ENCODE peak calls at places on chromosomes 5 and 9, in ten cellular contexts. One of them, this sample, is unnamed.

GRCh38 chr9:13569706-13570423 is 290.4 kb upstream of the MPDZ start:
- DNase-seq in cardiac muscle cell: peak
- DNase-seq in AG10803: peak
- DNase-seq in small intestine: no peak
- DNase-seq in thoracic aorta: no peak
- DNase-seq in PC-9: no peak
- DNase-seq in heart right ventricle: no peak
- DNase-seq in prostate gland: no peak
- DNase-seq in pancreas: no peak
- DNase-seq in astrocyte: peak
- DNase-seq in this sample: no peak

GRCh38 chr9:87596862-87597261 is 99.2 kb downstream of the DAPK1 start:
- DNase-seq in cardiac muscle cell: peak
- DNase-seq in AG10803: peak
- DNase-seq in small intestine: no peak
- DNase-seq in thoracic aorta: no peak
- DNase-seq in PC-9: no peak
- DNase-seq in heart right ventricle: peak
- DNase-seq in prostate gland: no peak
- DNase-seq in pancreas: peak
- DNase-seq in astrocyte: no peak
- DNase-seq in this sample: peak

GRCh38 chr9:84296146-84296843 is 44.3 kb downstream of the SLC28A3 start:
- DNase-seq in cardiac muscle cell: peak
- DNase-seq in AG10803: peak
- DNase-seq in small intestine: no peak
- DNase-seq in thoracic aorta: no peak
- DNase-seq in PC-9: no peak
- DNase-seq in heart right ventricle: no peak
- DNase-seq in prostate gland: no peak
- DNase-seq in pancreas: no peak
- DNase-seq in astrocyte: peak
- DNase-seq in this sample: no peak

GRCh38 chr5:76571595-76571994 is 51.6 kb downstream of the F2RL2 start:
- DNase-seq in cardiac muscle cell: no peak
- DNase-seq in AG10803: no peak
- DNase-seq in small intestine: no peak
- DNase-seq in thoracic aorta: no peak
- DNase-seq in PC-9: no peak
- DNase-seq in heart right ventricle: no peak
- DNase-seq in prostate gland: no peak
- DNase-seq in pancreas: no peak
- DNase-seq in astrocyte: no peak
- DNase-seq in this sample: no peak

GRCh38 chr9:72467766-72468738 is 53.4 kb upstream of the TMC1 start:
- DNase-seq in cardiac muscle cell: peak
- DNase-seq in AG10803: no peak
- DNase-seq in small intestine: no peak
- DNase-seq in thoracic aorta: no peak
- DNase-seq in PC-9: no peak
- DNase-seq in heart right ventricle: no peak
- DNase-seq in prostate gland: no peak
- DNase-seq in pancreas: no peak
- DNase-seq in astrocyte: peak
- DNase-seq in this sample: no peak

GRCh38 chr5:75603421-75603820 is 7.8 kb upstream of the ANKDD1B start:
- DNase-seq in cardiac muscle cell: peak
- DNase-seq in AG10803: peak
- DNase-seq in small intestine: no peak
- DNase-seq in thoracic aorta: no peak
- DNase-seq in PC-9: no peak
- DNase-seq in heart right ventricle: no peak
- DNase-seq in prostate gland: no peak
- DNase-seq in pancreas: no peak
- DNase-seq in astrocyte: peak
- DNase-seq in this sample: no peak

GRCh38 chr5:72434056-72434780 is 73.0 kb downstream of the ZNF366 start:
- DNase-seq in cardiac muscle cell: no peak
- DNase-seq in AG10803: no peak
- DNase-seq in small intestine: no peak
- DNase-seq in thoracic aorta: no peak
- DNase-seq in PC-9: no peak
- DNase-seq in heart right ventricle: no peak
- DNase-seq in prostate gland: no peak
- DNase-seq in pancreas: no peak
- DNase-seq in astrocyte: no peak
- DNase-seq in this sample: no peak

GRCh38 chr5:136425914-136426313 is 60.6 kb upstream of the TRPC7 start:
- DNase-seq in cardiac muscle cell: no peak
- DNase-seq in AG10803: no peak
- DNase-seq in small intestine: no peak
- DNase-seq in thoracic aorta: no peak
- DNase-seq in PC-9: no peak
- DNase-seq in heart right ventricle: no peak
- DNase-seq in prostate gland: no peak
- DNase-seq in pancreas: no peak
- DNase-seq in astrocyte: no peak
- DNase-seq in this sample: no peak

DNA sequence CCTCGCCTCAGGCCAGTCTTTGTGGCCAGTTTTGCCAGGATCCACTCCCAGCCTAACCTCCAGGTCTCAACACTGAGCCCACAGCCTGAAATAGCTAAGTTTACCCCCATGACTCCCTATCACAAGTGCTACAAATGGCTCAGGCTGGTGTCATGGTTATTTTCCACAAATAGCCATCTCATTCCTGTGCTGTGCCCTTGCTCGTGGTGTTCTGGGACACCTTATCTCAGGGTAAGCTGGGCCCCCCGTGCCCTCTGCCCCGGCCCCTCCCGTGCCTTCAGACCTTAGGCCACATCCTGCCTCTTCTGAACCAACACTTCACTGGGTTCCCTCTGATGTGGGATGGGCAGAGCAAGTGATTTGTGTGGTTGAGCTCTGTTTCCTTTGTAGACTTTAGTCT is 84.8 kb upstream of the CTNNA1 start:
- DNase-seq in cardiac muscle cell: no peak
- DNase-seq in AG10803: no peak
- DNase-seq in small intestine: peak
- DNase-seq in thoracic aorta: no peak
- DNase-seq in PC-9: no peak
- DNase-seq in heart right ventricle: peak
- DNase-seq in prostate gland: no peak
- DNase-seq in pancreas: no peak
- DNase-seq in astrocyte: no peak
- DNase-seq in this sample: peak
- H3K4me3 ChIP-seq in cardiac muscle cell: no peak
- H3K4me3 ChIP-seq in AG10803: no peak
- H3K4me3 ChIP-seq in small intestine: no peak
- H3K4me3 ChIP-seq in thoracic aorta: no peak
- H3K4me3 ChIP-seq in PC-9: no peak
- H3K4me3 ChIP-seq in heart right ventricle: no peak
- H3K4me3 ChIP-seq in prostate gland: no peak
- H3K4me3 ChIP-seq in pancreas: no peak
- H3K4me3 ChIP-seq in astrocyte: no peak
- H3K4me3 ChIP-seq in this sample: no peak

GRCh38 chr9:88992556-88992955 is 1.3 kb downstream of the S1PR3 start:
- DNase-seq in cardiac muscle cell: no peak
- DNase-seq in AG10803: no peak
- DNase-seq in small intestine: no peak
- DNase-seq in thoracic aorta: no peak
- DNase-seq in PC-9: no peak
- DNase-seq in heart right ventricle: no peak
- DNase-seq in prostate gland: no peak
- DNase-seq in pancreas: no peak
- DNase-seq in astrocyte: no peak
- DNase-seq in this sample: no peak

GRCh38 chr9:88988796-88989641 is 2.2 kb upstream of the S1PR3 start:
- DNase-seq in cardiac muscle cell: peak
- DNase-seq in AG10803: peak
- DNase-seq in small intestine: no peak
- DNase-seq in thoracic aorta: no peak
- DNase-seq in PC-9: peak
- DNase-seq in heart right ventricle: no peak
- DNase-seq in prostate gland: no peak
- DNase-seq in pancreas: no peak
- DNase-seq in astrocyte: no peak
- DNase-seq in this sample: no peak

GRCh38 chr9:88991066-88992030 is at the start of gene S1PR3:
- DNase-seq in cardiac muscle cell: peak
- DNase-seq in AG10803: peak
- DNase-seq in small intestine: peak
- DNase-seq in thoracic aorta: no peak
- DNase-seq in PC-9: no peak
- DNase-seq in heart right ventricle: peak
- DNase-seq in prostate gland: peak
- DNase-seq in pancreas: peak
- DNase-seq in astrocyte: no peak
- DNase-seq in this sample: peak

GRCh38 chr9:88989961-88990570 is 1.2 kb upstream of the S1PR3 start:
- DNase-seq in cardiac muscle cell: no peak
- DNase-seq in AG10803: no peak
- DNase-seq in small intestine: no peak
- DNase-seq in thoracic aorta: no peak
- DNase-seq in PC-9: no peak
- DNase-seq in heart right ventricle: no peak
- DNase-seq in prostate gland: no peak
- DNase-seq in pancreas: no peak
- DNase-seq in astrocyte: no peak
- DNase-seq in this sample: no peak

DNA sequence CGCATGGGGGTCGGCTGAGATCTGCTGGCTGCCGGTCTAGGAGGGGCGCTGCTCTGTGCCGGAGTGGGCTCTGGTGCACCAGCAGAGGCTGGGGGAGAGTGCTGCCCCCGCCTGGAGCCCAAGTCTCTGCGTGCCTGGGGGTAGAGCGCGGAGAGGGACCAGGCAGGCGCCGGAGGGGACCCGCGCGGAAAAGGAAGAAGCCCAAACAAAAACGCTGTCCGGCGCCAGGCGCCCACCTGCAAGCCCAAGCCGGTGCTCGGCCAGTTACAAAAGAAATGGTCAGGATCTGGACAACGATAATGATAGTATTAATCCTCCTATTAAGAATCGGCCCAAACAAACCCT is 575 bp upstream of the S1PR3 start:
- DNase-seq in cardiac muscle cell: no peak
- DNase-seq in AG10803: no peak
- DNase-seq in small intestine: no peak
- DNase-seq in thoracic aorta: no peak
- DNase-seq in PC-9: no peak
- DNase-seq in heart right ventricle: peak
- DNase-seq in prostate gland: no peak
- DNase-seq in pancreas: no peak
- DNase-seq in astrocyte: no peak
- DNase-seq in this sample: no peak
- H3K4me3 ChIP-seq in cardiac muscle cell: peak
- H3K4me3 ChIP-seq in AG10803: peak
- H3K4me3 ChIP-seq in small intestine: no peak
- H3K4me3 ChIP-seq in thoracic aorta: peak
- H3K4me3 ChIP-seq in PC-9: peak
- H3K4me3 ChIP-seq in heart right ventricle: peak
- H3K4me3 ChIP-seq in prostate gland: peak
- H3K4me3 ChIP-seq in pancreas: peak
- H3K4me3 ChIP-seq in astrocyte: peak
- H3K4me3 ChIP-seq in this sample: peak

GRCh38 chr5:141681295-141681694 is 735 bp downstream of the ARAP3 start:
- DNase-seq in cardiac muscle cell: no peak
- DNase-seq in AG10803: no peak
- DNase-seq in small intestine: no peak
- DNase-seq in thoracic aorta: no peak
- DNase-seq in PC-9: no peak
- DNase-seq in heart right ventricle: no peak
- DNase-seq in prostate gland: no peak
- DNase-seq in pancreas: no peak
- DNase-seq in astrocyte: no peak
- DNase-seq in this sample: no peak

GRCh38 chr5:141683596-141684161 is 1.6 kb upstream of the ARAP3 start:
- DNase-seq in cardiac muscle cell: no peak
- DNase-seq in AG10803: no peak
- DNase-seq in small intestine: no peak
- DNase-seq in thoracic aorta: no peak
- DNase-seq in PC-9: peak
- DNase-seq in heart right ventricle: no peak
- DNase-seq in prostate gland: no peak
- DNase-seq in pancreas: no peak
- DNase-seq in astrocyte: no peak
- DNase-seq in this sample: no peak

GRCh38 chr5:141681695-141682641 is at the start of gene ARAP3:
- DNase-seq in cardiac muscle cell: peak
- DNase-seq in AG10803: peak
- DNase-seq in small intestine: peak
- DNase-seq in thoracic aorta: peak
- DNase-seq in PC-9: peak
- DNase-seq in heart right ventricle: peak
- DNase-seq in prostate gland: peak
- DNase-seq in pancreas: peak
- DNase-seq in astrocyte: peak
- DNase-seq in this sample: peak

GRCh38 chr5:141680178-141680577 is 1.9 kb downstream of the ARAP3 start:
- DNase-seq in cardiac muscle cell: no peak
- DNase-seq in AG10803: no peak
- DNase-seq in small intestine: no peak
- DNase-seq in thoracic aorta: no peak
- DNase-seq in PC-9: no peak
- DNase-seq in heart right ventricle: no peak
- DNase-seq in prostate gland: no peak
- DNase-seq in pancreas: no peak
- DNase-seq in astrocyte: no peak
- DNase-seq in this sample: no peak

DNA sequence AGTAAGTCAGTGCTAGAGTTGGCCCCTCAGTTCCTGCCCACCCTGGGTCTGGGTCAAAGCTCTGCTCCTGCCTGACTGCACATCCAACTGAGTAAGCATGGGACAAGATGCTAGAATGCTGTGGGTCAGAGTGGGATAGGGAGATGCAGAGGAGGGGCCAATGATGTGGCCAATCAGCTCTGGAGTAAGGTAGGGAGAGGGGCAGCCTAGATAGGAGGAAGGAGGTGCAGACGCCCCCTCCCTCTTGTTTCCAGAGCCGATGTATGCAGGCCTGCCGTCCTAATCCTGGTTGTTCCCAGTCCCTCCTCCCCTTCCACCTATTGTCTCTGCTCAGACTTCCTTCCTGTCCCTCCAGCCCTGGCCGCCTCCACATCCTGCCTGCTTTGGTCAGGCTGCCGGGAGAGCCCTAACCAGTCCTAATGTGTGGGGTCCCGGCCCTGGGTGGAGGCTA is 1.3 kb downstream of the ARAP3 start:
- DNase-seq in cardiac muscle cell: peak
- DNase-seq in AG10803: no peak
- DNase-seq in small intestine: no peak
- DNase-seq in thoracic aorta: no peak
- DNase-seq in PC-9: no peak
- DNase-seq in heart right ventricle: peak
- DNase-seq in prostate gland: no peak
- DNase-seq in pancreas: no peak
- DNase-seq in astrocyte: peak
- DNase-seq in this sample: peak
- H3K4me3 ChIP-seq in cardiac muscle cell: no peak
- H3K4me3 ChIP-seq in AG10803: no peak
- H3K4me3 ChIP-seq in small intestine: no peak
- H3K4me3 ChIP-seq in thoracic aorta: peak
- H3K4me3 ChIP-seq in PC-9: peak
- H3K4me3 ChIP-seq in heart right ventricle: peak
- H3K4me3 ChIP-seq in prostate gland: no peak
- H3K4me3 ChIP-seq in pancreas: no peak
- H3K4me3 ChIP-seq in astrocyte: peak
- H3K4me3 ChIP-seq in this sample: peak

DNA sequence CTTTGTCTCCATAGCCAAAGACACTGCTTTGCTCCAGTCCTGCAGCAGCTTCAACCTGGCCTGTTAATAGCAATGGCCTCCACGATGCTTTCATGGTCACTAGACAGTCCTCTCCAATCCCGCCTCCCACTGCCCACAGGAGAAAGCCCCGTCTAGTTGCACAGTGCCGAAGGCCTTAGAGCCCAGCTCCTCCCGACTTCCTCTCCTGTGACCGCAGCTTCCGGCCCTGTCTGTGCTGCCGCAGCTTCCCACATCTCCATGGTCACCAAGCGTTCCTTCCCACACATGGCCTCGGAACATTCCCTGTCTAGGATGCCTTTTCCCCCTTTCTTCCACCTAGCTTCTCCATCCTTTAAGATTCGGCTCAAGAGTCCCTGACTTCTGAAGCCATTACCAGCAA is 23.4 kb downstream of the PCA3 start:
- DNase-seq in cardiac muscle cell: no peak
- DNase-seq in AG10803: no peak
- DNase-seq in small intestine: no peak
- DNase-seq in thoracic aorta: no peak
- DNase-seq in PC-9: no peak
- DNase-seq in heart right ventricle: no peak
- DNase-seq in prostate gland: no peak
- DNase-seq in pancreas: no peak
- DNase-seq in astrocyte: no peak
- DNase-seq in this sample: no peak
- H3K4me3 ChIP-seq in cardiac muscle cell: no peak
- H3K4me3 ChIP-seq in AG10803: no peak
- H3K4me3 ChIP-seq in small intestine: no peak
- H3K4me3 ChIP-seq in thoracic aorta: no peak
- H3K4me3 ChIP-seq in PC-9: no peak
- H3K4me3 ChIP-seq in heart right ventricle: no peak
- H3K4me3 ChIP-seq in prostate gland: no peak
- H3K4me3 ChIP-seq in pancreas: no peak
- H3K4me3 ChIP-seq in astrocyte: no peak
- H3K4me3 ChIP-seq in this sample: no peak